ENCODE peak calls at places on chromosomes 4 and X, in seven cellular contexts. E, M, D, U, W, L and Z are unnamed samples.

GRCh38 chr4:30429813-30430466 is 290.2 kb upstream of the PCDH7 start:
- DNase-seq in E (no peak), M (no peak), D (peak; percentile 81), U (no peak), W (peak; percentile 87), L (no peak), Z (no peak)

GRCh38 chr4:115770046-115770543 is 656.7 kb upstream of the NDST4 start:
- DNase-seq in E (no peak), M (no peak), D (no peak), U (no peak), W (no peak), L (no peak), Z (no peak)

GRCh38 chrX:154398668-154399526 is 720 bp downstream of the RPL10 start:
- DNase-seq in E (no peak), M (peak; percentile 70), D (peak; percentile 75), U (peak; percentile 82), W (peak; percentile 67), L (peak; percentile 77), Z (no peak)

GRCh38 chr4:184331155-184331995 is 113.7 kb upstream of the ENPP6 start:
- DNase-seq in E (no peak), M (no peak), D (no peak), U (no peak), W (peak; percentile 23), L (peak; percentile 29), Z (no peak)

GRCh38 chr4:41134581-41134980 is 79.8 kb downstream of the APBB2 start:
- DNase-seq in E (no peak), M (no peak), D (no peak), U (peak; percentile 61), W (no peak), L (no peak), Z (no peak)

GRCh38 chr4:124433500-124433899 is 279.0 kb downstream of the ANKRD50 start:
- DNase-seq in E (no peak), M (no peak), D (peak; percentile 55), U (no peak), W (no peak), L (no peak), Z (no peak)

GRCh38 chr4:114945616-114946015 is 167.8 kb downstream of the NDST4 start:
- DNase-seq in E (no peak), M (no peak), D (no peak), U (no peak), W (no peak), L (no peak), Z (no peak)

GRCh38 chr4:91092398-91092955 is 965.3 kb downstream of the CCSER1 start:
- DNase-seq in E (no peak), M (no peak), D (no peak), U (no peak), W (no peak), L (peak; percentile 74), Z (no peak)

GRCh38 chr4:70892086-70892769 is 9.9 kb upstream of the MOB1B start:
- DNase-seq in E (no peak), M (no peak), D (no peak), U (no peak), W (no peak), L (peak; percentile 36), Z (no peak)

GRCh38 chr4:145840162-145840768 is 98.4 kb downstream of the ZNF827 start:
- DNase-seq in E (no peak), M (no peak), D (peak; percentile 51), U (peak; percentile 28), W (peak; percentile 38), L (peak; percentile 45), Z (no peak)

GRCh38 chrX:21972721-21973120 is 32.2 kb downstream of the SMS start:
- DNase-seq in E (no peak), M (no peak), D (peak; percentile 85), U (peak; percentile 62), W (peak; percentile 83), L (peak; percentile 87), Z (peak; percentile 3)

GRCh38 chr4:6763330-6763851 is 19.1 kb upstream of the KIAA0232 start:
- DNase-seq in E (no peak), M (no peak), D (no peak), U (peak; percentile 45), W (no peak), L (peak; percentile 99), Z (no peak)

GRCh38 chr4:3415471-3416141 is 26.2 kb upstream of the HGFAC start:
- DNase-seq in E (no peak), M (peak; percentile 25), D (no peak), U (no peak), W (no peak), L (no peak), Z (no peak)

GRCh38 chr4:140353836-140354235 is 19.6 kb upstream of the SCOC start:
- DNase-seq in E (no peak), M (no peak), D (no peak), U (no peak), W (no peak), L (no peak), Z (no peak)

GRCh38 chr4:93771640-93772411 is 56.7 kb upstream of the ATOH1 start:
- DNase-seq in E (no peak), M (no peak), D (no peak), U (no peak), W (no peak), L (no peak), Z (no peak)
- H2BK120ac ChIP-seq in E (no peak overlapping the region), M (no peak overlapping the region), D (no peak overlapping the region), U (no peak overlapping the region), W (no peak overlapping the region), L (no peak overlapping the region), Z (no peak overlapping the region)

DNA sequence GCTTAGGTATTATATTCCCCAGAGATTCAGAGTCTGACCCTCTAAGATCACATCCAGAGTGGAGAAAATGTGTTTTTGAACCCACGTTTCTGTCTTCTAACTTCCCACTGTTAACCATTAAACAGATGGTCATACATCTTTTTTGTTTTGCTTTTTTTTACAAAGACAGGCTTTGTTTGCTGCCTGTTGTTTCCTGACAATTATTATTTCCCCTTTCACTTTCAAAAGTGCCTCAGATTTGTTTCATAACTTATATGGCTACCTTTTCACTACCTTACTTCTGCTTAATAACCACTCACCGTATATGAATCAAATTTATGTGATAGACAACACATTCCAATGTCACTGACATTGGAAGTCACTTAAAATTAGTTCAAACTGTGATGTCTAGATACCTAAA is 142.2 kb downstream of the HS3ST1 start:
- DNase-seq in E (no peak), M (no peak), D (no peak), U (no peak), W (no peak), L (no peak), Z (no peak)
- H2BK120ac ChIP-seq in E (no peak overlapping the region), M (no peak overlapping the region), D (no peak overlapping the region), U (no peak overlapping the region), W (no peak overlapping the region), L (no peak overlapping the region), Z (no peak overlapping the region)

GRCh38 chr4:8329859-8330761 is 60.6 kb downstream of the HTRA3 start:
- DNase-seq in E (no peak), M (peak; percentile 8), D (no peak), U (no peak), W (no peak), L (no peak), Z (no peak)
- H2BK120ac ChIP-seq in E (peak overlapping the region; percentile 67), M (no peak overlapping the region), D (no peak overlapping the region), U (no peak overlapping the region), W (no peak overlapping the region), L (no peak overlapping the region), Z (no peak overlapping the region)

DNA sequence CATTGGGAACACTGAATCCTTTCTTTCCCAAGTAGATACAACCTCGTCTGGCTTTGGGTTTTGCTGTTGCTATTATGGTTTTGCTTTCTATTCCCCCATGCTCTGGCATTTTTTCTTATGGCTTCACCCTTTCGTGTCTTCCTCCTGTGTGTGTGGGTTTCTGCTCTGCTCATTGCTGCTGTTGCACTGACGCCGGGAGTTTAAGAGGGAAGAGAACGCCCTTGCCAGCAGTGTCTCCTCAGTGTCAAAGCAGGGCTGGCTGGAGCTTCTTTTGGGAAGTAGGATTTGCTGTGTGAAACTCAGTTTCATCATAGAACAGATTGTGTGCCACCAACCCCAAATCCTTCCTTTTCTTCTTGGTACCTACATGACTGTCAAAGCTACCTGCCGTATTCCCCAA is 63.7 kb downstream of the CLDN22 start:
- DNase-seq in E (no peak), M (no peak), D (peak; percentile 44), U (no peak), W (no peak), L (peak; percentile 14), Z (no peak)
- H2BK120ac ChIP-seq in E (no peak overlapping the region), M (no peak overlapping the region), D (no peak overlapping the region), U (no peak overlapping the region), W (no peak overlapping the region), L (no peak overlapping the region), Z (no peak overlapping the region)

DNA sequence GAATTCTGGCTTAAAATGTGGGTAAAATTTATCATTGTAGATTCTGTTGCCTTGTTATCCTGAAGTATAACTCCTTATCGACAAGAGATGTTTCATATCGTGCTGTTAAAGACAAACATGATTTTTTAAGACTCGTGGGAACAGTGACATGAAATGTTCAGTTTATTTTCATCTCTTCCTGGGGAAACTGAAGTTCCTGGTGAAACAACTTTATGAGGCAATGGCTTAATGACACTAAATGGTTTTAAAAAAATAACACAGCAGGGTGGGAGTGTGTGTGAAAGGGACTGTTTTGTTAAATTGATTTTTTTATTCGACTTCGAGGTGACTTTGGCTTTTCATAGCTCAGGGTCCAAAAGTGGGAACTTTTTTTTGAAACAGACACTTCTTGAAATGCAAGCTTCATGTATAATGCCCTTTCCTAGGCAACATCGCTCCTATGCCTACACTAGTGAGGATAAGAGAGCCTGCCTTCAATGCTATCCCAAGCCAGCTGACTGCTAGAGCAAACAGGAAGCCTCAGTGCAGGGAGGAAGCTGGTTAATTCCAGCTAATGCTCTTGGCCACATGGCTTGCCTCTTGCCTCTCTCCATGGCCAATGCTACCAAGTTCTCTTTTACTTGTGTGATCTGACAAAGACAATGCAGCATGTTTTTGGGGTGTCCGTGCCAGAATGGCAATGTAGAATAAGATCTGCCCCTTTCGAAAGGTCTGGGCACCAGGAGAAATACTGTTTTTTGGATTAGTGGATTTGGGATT is 80.9 kb upstream of the PLAC1 start:
- DNase-seq in E (no peak), M (no peak), D (no peak), U (no peak), W (no peak), L (no peak), Z (no peak)
- H2BK120ac ChIP-seq in E (no peak overlapping the region), M (no peak overlapping the region), D (no peak overlapping the region), U (no peak overlapping the region), W (no peak overlapping the region), L (no peak overlapping the region), Z (no peak overlapping the region)

GRCh38 chr4:95049838-95050237 is 292.1 kb downstream of the BMPR1B start:
- DNase-seq in E (no peak), M (no peak), D (peak; percentile 2), U (no peak), W (peak; percentile 10), L (no peak), Z (no peak)

GRCh38 chr4:95050980-95051688 is 293.4 kb downstream of the BMPR1B start:
- DNase-seq in E (peak; percentile 45), M (peak; percentile 39), D (no peak), U (peak; percentile 13), W (no peak), L (no peak), Z (no peak)

GRCh38 chr4:95048296-95048695 is 290.5 kb downstream of the BMPR1B start:
- DNase-seq in E (no peak), M (no peak), D (no peak), U (no peak), W (no peak), L (peak; percentile 14), Z (no peak)

GRCh38 chr4:95051689-95052026 is 293.9 kb downstream of the BMPR1B start:
- DNase-seq in E (no peak), M (no peak), D (no peak), U (no peak), W (no peak), L (no peak), Z (no peak)
- H2BK120ac ChIP-seq in E (no peak overlapping the region), M (no peak overlapping the region), D (no peak overlapping the region), U (no peak overlapping the region), W (no peak overlapping the region), L (no peak overlapping the region), Z (no peak overlapping the region)

GRCh38 chr4:81003549-81004240 is 26.8 kb upstream of the BMP3 start:
- DNase-seq in E (no peak), M (no peak), D (no peak), U (peak; percentile 51), W (no peak), L (no peak), Z (no peak)
- H2BK120ac ChIP-seq in E (no peak overlapping the region), M (no peak overlapping the region), D (no peak overlapping the region), U (no peak overlapping the region), W (no peak overlapping the region), L (no peak overlapping the region), Z (no peak overlapping the region)